ENCODE peak calls at places on chromosomes 2 and 18, in four cellular contexts. Z, S, O and M are unnamed samples.

GRCh38 chr18:13218376-13219011 is at the start of gene LDLRAD4:
- DNase-seq in Z (no peak), S (peak), O (no peak), M (no peak)

GRCh38 chr18:76126327-76126726 is 368.7 kb downstream of the ZNF516 start:
- DNase-seq in Z (no peak), S (peak), O (no peak), M (no peak)

GRCh38 chr18:58635891-58636290 is 7.0 kb upstream of the ALPK2 start:
- DNase-seq in Z (no peak), S (no peak), O (peak), M (peak)

GRCh38 chr18:47113796-47114540 is 36.3 kb downstream of the HDHD2 start:
- DNase-seq in Z (no peak), S (no peak), O (peak), M (no peak)

GRCh38 chr2:212402316-212402715 is 136.3 kb downstream of the ERBB4 start:
- DNase-seq in Z (no peak), S (no peak), O (no peak), M (no peak)

GRCh38 chr2:155310589-155310988 is 612.1 kb downstream of the KCNJ3 start:
- DNase-seq in Z (peak), S (no peak), O (peak), M (peak)

GRCh38 chr2:174334278-174334715 is 457 bp upstream of the SP9 start:
- DNase-seq in Z (no peak), S (no peak), O (no peak), M (no peak)

GRCh38 chr2:53515435-53516332 is 251.9 kb upstream of the CHAC2 start:
- DNase-seq in Z (no peak), S (no peak), O (peak), M (no peak)

GRCh38 chr2:38690499-38691420 is 24.8 kb downstream of the GALM start:
- DNase-seq in Z (no peak), S (no peak), O (peak), M (peak)

GRCh38 chr2:149314687-149315086 is 15.7 kb upstream of the LYPD6 start:
- DNase-seq in Z (no peak), S (no peak), O (no peak), M (no peak)

GRCh38 chr2:120693121-120693520 is 42.5 kb upstream of the GLI2 start:
- DNase-seq in Z (no peak), S (no peak), O (peak), M (no peak)

GRCh38 chr2:239459581-239459980 is 58.8 kb upstream of the HDAC4 start:
- DNase-seq in Z (no peak), S (no peak), O (no peak), M (no peak)

GRCh38 chr2:96903318-96903717 is 33.4 kb upstream of the SEMA4C start:
- DNase-seq in Z (no peak), S (no peak), O (no peak), M (no peak)

GRCh38 chr2:96903809-96904208 is 33.9 kb upstream of the SEMA4C start:
- DNase-seq in Z (no peak), S (no peak), O (no peak), M (no peak)

GRCh38 chr2:96909651-96910050 is 39.8 kb upstream of the SEMA4C start:
- DNase-seq in Z (no peak), S (peak), O (no peak), M (no peak)

GRCh38 chr2:96906719-96907404 is 37.0 kb upstream of the SEMA4C start:
- DNase-seq in Z (no peak), S (peak), O (peak), M (peak)

DNA sequence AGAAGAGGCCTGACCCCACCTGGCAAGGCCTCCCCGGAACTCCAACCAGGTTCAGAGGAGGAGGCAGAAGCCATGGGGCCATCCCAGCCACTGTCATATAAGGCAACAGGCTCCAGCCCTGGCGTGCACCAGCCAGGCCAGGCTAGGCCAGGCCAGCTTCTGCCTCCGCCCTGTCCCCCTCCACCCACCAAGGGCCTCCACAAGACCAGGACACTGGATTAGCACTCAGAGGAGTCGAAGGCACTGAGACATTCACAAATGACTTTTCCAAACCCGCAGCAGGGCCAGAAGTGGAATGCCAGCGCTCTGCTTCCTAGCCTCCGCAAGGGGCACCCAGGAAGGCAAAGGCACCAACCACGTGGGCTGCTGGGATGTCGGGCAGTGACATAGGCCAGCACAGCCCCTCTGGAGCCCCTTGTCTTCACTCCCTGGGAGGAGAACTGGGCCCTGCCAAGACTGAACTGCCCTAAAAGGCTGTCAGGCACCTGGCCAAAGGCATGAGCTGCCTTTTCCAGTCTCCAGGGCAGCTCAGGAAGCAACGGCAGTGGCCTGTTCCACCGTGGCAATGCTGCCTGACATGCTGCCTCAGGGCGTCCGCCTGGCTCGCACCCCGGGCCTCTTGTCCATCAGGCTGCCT is 37.6 kb upstream of the SEMA4C start:
- DNase-seq in Z (no peak), S (peak), O (peak), M (peak)
- H3K4me3 ChIP-seq in Z (no peak), S (peak), O (no peak), M (no peak)

GRCh38 chr18:54622084-54622483 is 31.0 kb downstream of the DYNAP start:
- DNase-seq in Z (no peak), S (no peak), O (no peak), M (no peak)
- TF ChIP-seq CTCF in Z (no peak), S (no peak), O (peak), M (peak)

GRCh38 chr2:144143294-144144092 is 376.4 kb downstream of the ZEB2 start:
- DNase-seq in Z (peak), S (no peak), O (no peak), M (no peak)
- H3K4me3 ChIP-seq in Z (no peak), S (no peak), O (no peak), M (no peak)

GRCh38 chr2:63591566-63592175 is 2.9 kb downstream of the MDH1 start:
- DNase-seq in Z (no peak), S (no peak), O (no peak), M (peak)

GRCh38 chr2:63598971-63599370 is 10.2 kb downstream of the MDH1 start:
- DNase-seq in Z (no peak), S (no peak), O (no peak), M (no peak)

GRCh38 chr2:63590621-63591408 is 2.1 kb downstream of the MDH1 start:
- DNase-seq in Z (peak), S (no peak), O (peak), M (peak)

GRCh38 chr2:63596487-63596886 is 7.7 kb downstream of the MDH1 start:
- DNase-seq in Z (no peak), S (no peak), O (no peak), M (no peak)

DNA sequence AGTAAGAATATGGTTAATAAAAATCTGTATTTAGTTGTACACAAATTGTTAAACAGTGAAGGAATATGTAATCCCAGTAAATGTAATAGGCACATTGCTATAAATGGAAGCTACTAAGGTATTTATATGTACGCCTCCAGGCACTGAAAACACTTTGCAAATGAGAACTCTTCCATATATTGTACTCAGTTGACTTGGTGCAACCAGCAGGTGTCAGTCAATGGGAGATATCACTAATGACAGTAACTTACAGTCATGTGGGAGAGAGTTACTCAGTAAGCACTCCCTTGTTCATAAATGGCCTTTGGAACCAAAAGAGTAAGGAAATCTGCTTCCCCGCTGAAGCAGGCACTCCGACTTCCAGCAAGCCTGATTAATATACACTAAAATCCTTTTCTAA is 5.9 kb downstream of the MDH1 start:
- DNase-seq in Z (no peak), S (no peak), O (no peak), M (no peak)
- TF ChIP-seq CTCF in Z (peak), S (no peak), O (no peak), M (no peak)

GRCh38 chr2:26850565-26850964 is 2.6 kb downstream of the DPYSL5 start:
- DNase-seq in Z (no peak), S (no peak), O (no peak), M (no peak)

GRCh38 chr2:26849056-26850001 is 1.4 kb downstream of the DPYSL5 start:
- DNase-seq in Z (no peak), S (no peak), O (no peak), M (no peak)

GRCh38 chr2:26848336-26849055 is 564 bp downstream of the DPYSL5 start:
- DNase-seq in Z (no peak), S (no peak), O (no peak), M (no peak)

GRCh38 chr2:26847663-26848335 is at the start of gene DPYSL5:
- DNase-seq in Z (no peak), S (no peak), O (no peak), M (no peak)

DNA sequence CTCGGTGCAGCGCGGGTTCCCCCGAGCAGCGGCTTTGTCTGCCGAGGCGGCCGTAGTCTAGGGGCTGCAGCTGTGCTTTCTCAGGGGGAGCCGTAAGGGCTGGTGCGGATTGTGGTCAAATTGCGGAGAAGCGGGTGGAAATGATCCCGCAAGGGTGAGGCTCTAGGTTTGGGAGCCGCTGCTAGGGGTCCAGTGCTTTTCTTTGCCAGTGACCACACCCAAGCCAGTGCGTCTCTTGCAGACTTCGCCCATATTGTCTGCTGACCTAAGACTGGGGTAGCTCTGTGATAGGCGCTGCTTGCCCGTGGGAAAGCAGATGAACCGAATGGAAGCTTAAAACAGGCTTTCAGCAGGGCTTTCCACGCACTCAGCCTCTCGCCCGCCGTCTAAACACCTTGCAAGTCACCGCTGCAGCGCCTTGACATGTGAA is 2.1 kb downstream of the DPYSL5 start:
- DNase-seq in Z (no peak), S (no peak), O (no peak), M (no peak)
- H3K4me3 ChIP-seq in Z (no peak), S (peak), O (no peak), M (no peak)

GRCh38 chr2:118032169-118033013 is 18.5 kb upstream of the CCDC93 start:
- DNase-seq in Z (peak), S (no peak), O (peak), M (peak)
- TF ChIP-seq CTCF in Z (peak), S (peak), O (peak), M (peak)

DNA sequence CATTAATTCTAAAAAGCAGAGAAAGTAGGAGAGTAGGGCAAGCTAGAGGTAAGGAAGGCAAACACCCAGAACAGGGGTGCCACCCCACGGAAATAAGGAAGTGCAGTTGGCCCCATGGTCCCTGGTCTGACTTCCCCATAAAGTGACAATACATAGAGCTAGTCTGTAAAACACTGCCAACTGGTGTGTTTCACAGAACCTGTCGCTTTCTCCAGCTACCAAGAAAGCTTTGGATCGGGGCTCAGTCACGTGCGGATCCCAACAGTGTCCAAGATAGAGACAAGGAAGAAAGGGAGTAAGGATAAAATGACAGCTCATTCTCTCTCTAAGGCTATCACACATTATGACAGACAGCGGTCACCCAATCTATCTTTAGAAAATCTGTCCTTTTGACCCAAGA is 36.4 kb downstream of the TBC1D8 start:
- DNase-seq in Z (no peak), S (no peak), O (no peak), M (no peak)
- H3K4me3 ChIP-seq in Z (no peak), S (no peak), O (no peak), M (no peak)

DNA sequence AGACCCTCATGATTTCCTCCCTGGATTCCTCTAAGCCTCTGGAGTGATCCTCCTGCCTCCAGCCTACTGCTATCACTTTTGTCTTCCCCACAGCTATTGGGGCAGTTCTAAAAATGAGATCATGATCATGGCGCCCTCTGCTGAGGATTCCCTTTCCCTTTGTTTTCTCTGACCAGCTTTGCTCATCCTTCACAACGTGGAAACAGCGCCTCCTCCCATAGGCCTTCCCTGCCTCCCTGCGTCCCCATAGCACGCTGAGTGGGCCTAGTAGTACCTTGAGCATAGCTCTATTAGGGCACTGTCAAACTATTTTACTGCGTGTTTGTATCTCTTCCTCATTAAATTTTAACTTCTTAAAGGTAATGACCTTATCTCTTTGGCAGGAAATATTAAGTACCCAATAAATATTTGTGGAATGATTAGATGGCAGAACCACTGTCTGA is 207.0 kb upstream of the FANCL start:
- DNase-seq in Z (peak), S (peak), O (peak), M (peak)
- TF ChIP-seq CTCF in Z (peak), S (peak), O (peak), M (peak)